ENCODE peak calls at places on chromosome 2, in ten cellular contexts. One of them, this sample, is unnamed.

GRCh38 chr2:208279236-208279635 is 13.2 kb downstream of the PIKFYVE start:
- DNase-seq in AML-193: no peak
- DNase-seq in astrocyte: no peak
- DNase-seq in left ventricle myocardium superior: no peak
- DNase-seq in breast epithelium: no peak
- DNase-seq in ACHN: no peak
- DNase-seq in NAMALWA: no peak
- DNase-seq in G401: no peak
- DNase-seq in brain microvascular endothelial cell: no peak
- DNase-seq in HTR-8/SVneo: no peak
- DNase-seq in this sample: no peak

GRCh38 chr2:169095631-169096105 is 26.3 kb downstream of the DHRS9 start:
- DNase-seq in AML-193: peak
- DNase-seq in ACHN: peak
- DNase-seq in breast epithelium: no peak
- DNase-seq in NAMALWA: no peak
- DNase-seq in left ventricle myocardium superior: no peak
- DNase-seq in astrocyte: peak
- DNase-seq in HTR-8/SVneo: peak
- DNase-seq in brain microvascular endothelial cell: peak
- DNase-seq in G401: no peak
- DNase-seq in this sample: no peak

GRCh38 chr2:666441-666840 is 10.8 kb downstream of the TMEM18 start:
- DNase-seq in AML-193: no peak
- DNase-seq in breast epithelium: no peak
- DNase-seq in NAMALWA: no peak
- DNase-seq in ACHN: no peak
- DNase-seq in G401: no peak
- DNase-seq in HTR-8/SVneo: no peak
- DNase-seq in brain microvascular endothelial cell: no peak
- DNase-seq in astrocyte: no peak
- DNase-seq in left ventricle myocardium superior: no peak
- DNase-seq in this sample: no peak

GRCh38 chr2:219559156-219559915 is 12.0 kb downstream of the OBSL1 start:
- DNase-seq in left ventricle myocardium superior: no peak
- DNase-seq in AML-193: no peak
- DNase-seq in G401: no peak
- DNase-seq in brain microvascular endothelial cell: no peak
- DNase-seq in astrocyte: no peak
- DNase-seq in NAMALWA: no peak
- DNase-seq in ACHN: no peak
- DNase-seq in HTR-8/SVneo: no peak
- DNase-seq in breast epithelium: no peak
- DNase-seq in this sample: no peak

GRCh38 chr2:85433511-85434089 is 15.1 kb downstream of the SH2D6 start:
- DNase-seq in NAMALWA: no peak
- DNase-seq in G401: peak
- DNase-seq in HTR-8/SVneo: peak
- DNase-seq in AML-193: no peak
- DNase-seq in breast epithelium: peak
- DNase-seq in astrocyte: peak
- DNase-seq in left ventricle myocardium superior: peak
- DNase-seq in brain microvascular endothelial cell: no peak
- DNase-seq in ACHN: peak
- DNase-seq in this sample: no peak

GRCh38 chr2:8534729-8535397 is 147.0 kb upstream of the ID2 start:
- DNase-seq in AML-193: peak
- DNase-seq in HTR-8/SVneo: no peak
- DNase-seq in ACHN: no peak
- DNase-seq in brain microvascular endothelial cell: no peak
- DNase-seq in NAMALWA: peak
- DNase-seq in left ventricle myocardium superior: peak
- DNase-seq in G401: no peak
- DNase-seq in breast epithelium: peak
- DNase-seq in astrocyte: peak
- DNase-seq in this sample: no peak

GRCh38 chr2:171956135-171956830 is 34.0 kb downstream of the HAT1 start:
- DNase-seq in G401: peak
- DNase-seq in astrocyte: no peak
- DNase-seq in ACHN: no peak
- DNase-seq in HTR-8/SVneo: no peak
- DNase-seq in AML-193: peak
- DNase-seq in left ventricle myocardium superior: no peak
- DNase-seq in NAMALWA: peak
- DNase-seq in brain microvascular endothelial cell: no peak
- DNase-seq in breast epithelium: no peak
- DNase-seq in this sample: no peak

GRCh38 chr2:73859721-73860586 is 31.2 kb downstream of the STAMBP start:
- DNase-seq in left ventricle myocardium superior: no peak
- DNase-seq in HTR-8/SVneo: peak
- DNase-seq in ACHN: peak
- DNase-seq in AML-193: no peak
- DNase-seq in G401: no peak
- DNase-seq in NAMALWA: no peak
- DNase-seq in brain microvascular endothelial cell: peak
- DNase-seq in breast epithelium: no peak
- DNase-seq in astrocyte: peak
- DNase-seq in this sample: no peak

GRCh38 chr2:101655941-101656422 is 41.5 kb upstream of the MAP4K4 start:
- DNase-seq in G401: no peak
- DNase-seq in NAMALWA: no peak
- DNase-seq in astrocyte: peak
- DNase-seq in AML-193: no peak
- DNase-seq in brain microvascular endothelial cell: no peak
- DNase-seq in left ventricle myocardium superior: no peak
- DNase-seq in ACHN: no peak
- DNase-seq in breast epithelium: no peak
- DNase-seq in HTR-8/SVneo: no peak
- DNase-seq in this sample: no peak